ENCODE peak calls at places on chromosomes 16 and 17, in seven cellular contexts. U is bronchial epithelial cell, M is ovary, G is dorsolateral prefrontal cortex, R is AG04450, Y is H7, C is stomach. I is an unnamed sample. For H3K27me3, the result is how much of the 10 kb centered on the place peaks cover.

GRCh38 chr17:7889166-7889584 is 586 bp downstream of the CHD3 start:
- DNase-seq in U (peak), M (peak), G (peak), R (peak), Y (peak), C (peak), I (peak)

GRCh38 chr17:64176556-64176955 is 46.6 kb upstream of the ERN1 start:
- DNase-seq in U (no peak), M (no peak), G (no peak), R (no peak), Y (no peak), C (no peak), I (no peak)

GRCh38 chr16:65274576-65274975 is 152.7 kb upstream of the CDH11 start:
- DNase-seq in U (peak), M (no peak), G (no peak), R (no peak), Y (no peak), C (no peak), I (no peak)

GRCh38 chr17:27329146-27329805 is 35.4 kb downstream of the WSB1 start:
- DNase-seq in U (no peak), M (no peak), G (no peak), R (no peak), Y (no peak), C (no peak), I (no peak)

GRCh38 chr16:72284042-72284789 is 112.3 kb upstream of the PMFBP1 start:
- DNase-seq in U (peak), M (no peak), G (no peak), R (no peak), Y (no peak), C (no peak), I (no peak)

GRCh38 chr17:30954046-30954805 is 16.6 kb upstream of the RNF135 start:
- DNase-seq in U (no peak), M (no peak), G (no peak), R (no peak), Y (no peak), C (no peak), I (no peak)

GRCh38 chr16:55102077-55102476 is 171.4 kb downstream of the IRX5 start:
- DNase-seq in U (no peak), M (no peak), G (no peak), R (no peak), Y (no peak), C (no peak), I (no peak)

GRCh38 chr17:83142619-83143018 is 63.2 kb downstream of the METRNL start:
- DNase-seq in U (no peak), M (no peak), G (no peak), R (no peak), Y (peak), C (no peak), I (no peak)

GRCh38 chr16:68287276-68288251 is 23.2 kb downstream of the SLC7A6OS start:
- DNase-seq in U (peak), M (no peak), G (no peak), R (no peak), Y (no peak), C (no peak), I (no peak)

GRCh38 chr17:69286257-69286656 is 40.7 kb downstream of the ABCA5 start:
- DNase-seq in U (peak), M (no peak), G (no peak), R (no peak), Y (no peak), C (no peak), I (no peak)

GRCh38 chr17:17401271-17401781 is 75.5 kb upstream of the MED9 start:
- DNase-seq in U (no peak), M (no peak), G (no peak), R (no peak), Y (peak), C (no peak), I (no peak)

GRCh38 chr16:68512183-68512582 is 26.9 kb upstream of the ZFP90 start:
- DNase-seq in U (no peak), M (no peak), G (no peak), R (no peak), Y (no peak), C (no peak), I (no peak)

GRCh38 chr17:44115585-44116415 is 7.6 kb downstream of the HDAC5 start:
- DNase-seq in U (no peak), M (peak), G (peak), R (no peak), Y (peak), C (no peak), I (peak)

GRCh38 chr17:72525225-72525988 is 404.6 kb downstream of the SOX9 start:
- DNase-seq in U (no peak), M (no peak), G (no peak), R (no peak), Y (no peak), C (no peak), I (no peak)

GRCh38 chr16:10936585-10936984 is 5.7 kb downstream of the DEXI start:
- DNase-seq in U (no peak), M (no peak), G (no peak), R (no peak), Y (no peak), C (no peak), I (no peak)

GRCh38 chr16:49459953-49460735 is 86.5 kb downstream of the C16orf78 start:
- DNase-seq in U (no peak), M (no peak), G (no peak), R (no peak), Y (peak), C (peak), I (no peak)

GRCh38 chr16:53950677-53951076 is 246.7 kb downstream of the FTO start:
- DNase-seq in U (no peak), M (no peak), G (no peak), R (no peak), Y (no peak), C (no peak), I (no peak)

GRCh38 chr17:18228176-18228682 is 2.8 kb downstream of the LLGL1 start:
- DNase-seq in U (no peak), M (no peak), G (no peak), R (no peak), Y (no peak), C (no peak), I (no peak)

GRCh38 chr17:79160980-79161621 is 86.5 kb downstream of the ENGASE start:
- DNase-seq in U (peak), M (no peak), G (no peak), R (no peak), Y (no peak), C (no peak), I (no peak)

GRCh38 chr16:30491744-30492308 is 19.3 kb downstream of the ITGAL start:
- DNase-seq in U (peak), M (no peak), G (no peak), R (peak), Y (no peak), C (no peak), I (no peak)

GRCh38 chr16:85234310-85235235 is 122.3 kb upstream of the CIBAR2 start:
- DNase-seq in U (no peak), M (peak), G (no peak), R (peak), Y (peak), C (peak), I (peak)

GRCh38 chr16:23131841-23132576 is 17.2 kb downstream of the USP31 start:
- DNase-seq in U (no peak), M (no peak), G (no peak), R (no peak), Y (no peak), C (no peak), I (no peak)

GRCh38 chr16:70395345-70395901 is 43.5 kb downstream of the ST3GAL2 start:
- DNase-seq in U (no peak), M (peak), G (no peak), R (no peak), Y (peak), C (peak), I (peak)

GRCh38 chr17:38749222-38750043 is 1.3 kb upstream of the PCGF2 start:
- DNase-seq in U (no peak), M (peak), G (peak), R (no peak), Y (peak), C (peak), I (no peak)

GRCh38 chr17:11144358-11145233 is 96.4 kb upstream of the SHISA6 start:
- DNase-seq in U (peak), M (no peak), G (peak), R (no peak), Y (peak), C (peak), I (no peak)

DNA sequence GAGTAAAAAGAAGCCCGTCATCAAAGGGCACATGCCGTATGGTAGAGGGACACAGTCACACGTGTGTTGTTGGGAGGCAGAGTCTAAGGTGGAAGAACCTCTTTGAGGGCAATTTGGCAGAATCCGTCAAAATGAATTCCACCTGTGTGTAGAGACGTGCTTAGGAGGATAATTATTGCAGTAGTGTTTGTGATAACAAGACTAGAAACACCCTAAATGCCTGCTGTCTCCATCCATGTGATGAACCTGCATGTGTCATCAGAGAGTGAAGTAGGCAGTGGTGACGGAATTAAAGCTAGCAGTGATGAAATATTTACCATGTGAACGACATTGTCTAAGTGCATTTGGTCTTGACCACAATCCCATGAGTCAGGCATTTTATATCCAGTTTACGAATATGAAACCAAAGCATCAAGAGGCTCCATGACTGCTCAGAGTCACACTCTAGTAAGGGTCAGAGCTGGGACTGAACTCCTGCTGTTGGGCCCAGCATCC is 61.3 kb upstream of the ADORA2B start:
- DNase-seq in U (peak), M (no peak), G (no peak), R (peak), Y (no peak), C (no peak), I (no peak)
- H3K27me3 ChIP-seq in U (under half), M (under half), G (under half), R (under half), Y (under half), C (under half), I (under half)

DNA sequence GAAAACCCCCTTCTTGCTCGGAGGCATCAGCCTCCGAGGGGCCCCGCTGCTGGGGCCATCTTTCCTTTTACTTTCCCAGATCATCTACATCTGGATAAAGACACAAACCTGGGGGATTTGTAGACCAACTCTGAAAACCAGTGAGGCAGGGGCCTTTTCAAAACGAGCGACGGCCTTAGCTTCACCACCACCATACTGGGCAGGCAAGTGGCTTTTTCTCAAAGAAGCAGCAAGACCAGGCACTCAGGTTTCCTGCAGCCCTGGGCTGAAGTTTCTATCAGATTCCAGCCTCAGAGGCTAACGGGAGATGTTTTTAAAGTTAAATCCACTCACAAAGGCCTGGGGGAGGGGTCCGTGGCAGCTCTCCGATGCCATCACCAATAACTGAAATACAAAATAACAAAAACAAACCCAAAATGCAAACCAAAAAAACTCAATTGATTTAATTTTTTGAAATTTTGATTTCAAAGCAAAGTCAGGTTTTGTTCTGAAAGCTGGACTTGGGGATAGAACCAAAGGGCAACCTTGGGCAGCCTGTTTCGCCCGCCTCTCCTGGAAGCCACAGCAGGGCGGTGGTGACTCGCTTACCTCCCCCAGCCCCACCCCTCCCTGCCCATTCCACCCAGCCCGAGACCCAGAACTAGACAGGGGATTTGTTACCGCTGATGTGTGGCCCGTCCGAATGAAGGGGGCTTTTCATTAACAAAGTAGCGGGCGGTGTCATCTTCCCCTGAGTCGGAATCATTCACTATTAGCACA is 55.8 kb downstream of the SALL1 start:
- DNase-seq in U (no peak), M (no peak), G (no peak), R (no peak), Y (peak), C (no peak), I (peak)
- H3K4me3 ChIP-seq in U (no peak), M (no peak), G (peak), R (no peak), Y (no peak), C (no peak), I (no peak)

GRCh38 chr17:29050176-29050575 is 7.2 kb downstream of the PIPOX start:
- DNase-seq in U (no peak), M (no peak), G (no peak), R (no peak), Y (no peak), C (no peak), I (no peak)
- H3K27me3 ChIP-seq in U (under half), M (under half), G (under half), R (half or more), Y (under half), C (under half), I (under half)

GRCh38 chr16:24516900-24517669 is 22.3 kb upstream of the RBBP6 start:
- DNase-seq in U (peak), M (peak), G (peak), R (peak), Y (peak), C (peak), I (peak)
- H3K4me3 ChIP-seq in U (no peak), M (no peak), G (no peak), R (no peak), Y (no peak), C (no peak), I (no peak)

DNA sequence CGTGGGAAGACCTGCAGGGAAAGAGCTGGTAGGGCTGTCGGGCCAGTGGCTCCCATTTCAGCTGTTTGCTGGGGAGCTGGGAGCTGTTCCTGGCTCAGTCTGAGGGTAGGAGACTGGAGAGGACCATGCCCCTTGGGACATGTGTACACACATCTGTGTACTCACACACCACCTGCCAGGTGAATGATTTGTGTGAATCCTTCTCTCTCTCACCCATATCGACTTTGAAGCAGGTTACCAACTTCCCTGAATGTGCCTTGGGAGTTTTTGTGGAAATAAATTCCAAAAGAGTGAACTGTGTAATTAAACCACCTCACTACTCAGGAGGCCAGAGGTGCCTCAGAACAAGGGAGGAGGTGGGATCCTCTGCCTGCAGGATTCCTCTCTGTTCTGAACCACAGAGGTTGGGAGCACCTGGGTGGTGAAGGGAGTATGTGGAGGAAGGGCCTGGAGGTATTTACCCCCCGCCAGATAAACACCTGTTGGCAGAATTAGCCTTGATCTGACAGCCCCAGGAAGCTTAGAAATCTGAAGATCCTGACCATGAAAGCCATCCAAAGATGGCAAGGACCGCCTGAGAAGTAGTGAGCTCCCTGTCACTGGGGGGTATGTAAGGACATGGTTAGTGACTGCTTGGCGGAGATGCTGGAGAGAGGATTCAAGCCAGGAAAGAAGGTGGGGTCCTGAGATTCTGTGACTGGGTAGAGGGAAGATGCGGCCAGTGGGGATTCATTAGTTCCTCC is 3.3 kb downstream of the ABCC3 start:
- DNase-seq in U (peak), M (no peak), G (no peak), R (no peak), Y (no peak), C (no peak), I (no peak)
- H3K27me3 ChIP-seq in U (under half), M (under half), G (under half), R (under half), Y (under half), C (under half), I (under half)

GRCh38 chr17:40484285-40484972 is 17.0 kb downstream of the TNS4 start:
- DNase-seq in U (peak), M (no peak), G (no peak), R (no peak), Y (no peak), C (no peak), I (no peak)

GRCh38 chr17:40482722-40483121 is 18.7 kb downstream of the TNS4 start:
- DNase-seq in U (peak), M (no peak), G (no peak), R (no peak), Y (no peak), C (no peak), I (no peak)

GRCh38 chr17:40484973-40485530 is 16.4 kb downstream of the TNS4 start:
- DNase-seq in U (peak), M (no peak), G (no peak), R (no peak), Y (no peak), C (no peak), I (no peak)

GRCh38 chr17:40485851-40486512 is 15.4 kb downstream of the TNS4 start:
- DNase-seq in U (peak), M (peak), G (no peak), R (peak), Y (no peak), C (no peak), I (no peak)

DNA sequence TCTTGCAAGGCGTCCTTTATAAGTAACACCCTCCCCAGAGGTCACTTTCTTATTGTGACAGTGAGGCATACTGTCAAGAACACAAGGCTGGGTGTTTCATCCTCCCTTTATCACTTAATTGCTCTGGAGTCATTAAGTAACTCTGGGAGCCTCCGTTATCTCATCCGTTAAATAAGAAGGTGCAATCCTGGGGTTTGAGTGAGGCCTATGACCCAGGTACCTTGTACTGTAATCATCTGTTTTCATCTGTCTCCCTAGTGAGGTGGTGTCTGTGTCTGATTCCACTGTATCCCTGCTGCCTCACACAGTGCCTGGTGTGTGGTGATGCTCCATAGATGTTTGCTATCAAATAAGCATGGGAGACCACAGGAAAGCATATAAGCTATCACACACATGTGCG is 17.7 kb downstream of the TNS4 start:
- DNase-seq in U (peak), M (no peak), G (no peak), R (no peak), Y (no peak), C (no peak), I (no peak)
- H3K4me3 ChIP-seq in U (no peak), M (no peak), G (no peak), R (no peak), Y (no peak), C (no peak), I (no peak)

GRCh38 chr17:1907818-1908698 is 78.3 kb downstream of the RPA1 start:
- DNase-seq in U (no peak), M (peak), G (no peak), R (no peak), Y (peak), C (no peak), I (no peak)
- H3K27me3 ChIP-seq in U (under half), M (under half), G (under half), R (half or more), Y (half or more), C (under half), I (under half)

DNA sequence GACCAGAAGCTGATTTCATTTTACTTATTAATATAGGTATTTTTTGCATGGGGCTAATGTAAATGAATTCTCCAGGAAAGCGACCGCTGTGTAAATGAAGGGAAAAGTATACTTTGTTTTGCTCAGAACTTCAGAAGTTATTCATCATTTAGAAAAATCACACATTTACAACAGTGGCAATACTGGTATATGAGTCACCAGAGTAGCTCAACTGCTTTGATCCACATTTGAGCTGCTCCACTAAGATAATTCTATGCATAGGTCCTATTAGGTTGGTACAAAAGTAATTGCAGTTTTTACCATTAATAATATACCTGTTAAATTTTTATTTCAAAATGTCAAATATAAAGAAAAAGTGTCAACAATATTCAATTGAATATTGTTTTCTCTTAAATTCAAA is 22.9 kb upstream of the DYNLRB2 start:
- DNase-seq in U (peak), M (no peak), G (no peak), R (no peak), Y (no peak), C (no peak), I (no peak)
- H3K4me3 ChIP-seq in U (no peak), M (no peak), G (no peak), R (no peak), Y (no peak), C (no peak), I (no peak)

GRCh38 chr16:80298676-80299075 is 242.1 kb upstream of the DYNLRB2 start:
- DNase-seq in U (no peak), M (no peak), G (no peak), R (no peak), Y (no peak), C (no peak), I (no peak)

GRCh38 chr16:80299416-80299815 is 241.4 kb upstream of the DYNLRB2 start:
- DNase-seq in U (no peak), M (no peak), G (no peak), R (no peak), Y (no peak), C (peak), I (no peak)

GRCh38 chr16:80300456-80300855 is 240.3 kb upstream of the DYNLRB2 start:
- DNase-seq in U (peak), M (no peak), G (no peak), R (no peak), Y (no peak), C (no peak), I (no peak)

GRCh38 chr16:80303691-80304090 is 237.1 kb upstream of the DYNLRB2 start:
- DNase-seq in U (no peak), M (no peak), G (no peak), R (no peak), Y (no peak), C (no peak), I (no peak)

GRCh38 chr16:80300876-80301275 is 239.9 kb upstream of the DYNLRB2 start:
- DNase-seq in U (no peak), M (no peak), G (no peak), R (peak), Y (no peak), C (no peak), I (no peak)
- H3K27me3 ChIP-seq in U (under half), M (under half), G (under half), R (under half), Y (under half), C (under half), I (under half)